ENCODE peak calls at places on chromosome 14, in eight cellular contexts. B is transverse colon, M is H1, H is HepG2, S is GM12878, Z is stomach, N is K562, W is sigmoid colon. C is an unnamed sample.

GRCh38 chr14:24673059-24673458 is 39.1 kb upstream of the GZMB start:
- DNase-seq in N (no peak), H (no peak), B (no peak), M (no peak), W (no peak), Z (no peak), S (no peak), C (no peak)

GRCh38 chr14:66395300-66395699 is 90.9 kb upstream of the CCDC196 start:
- DNase-seq in M (no peak), S (no peak), N (no peak), B (no peak), H (no peak), W (no peak), Z (no peak), C (no peak)

GRCh38 chr14:51652168-51653095 is 722 bp downstream of the FRMD6 start:
- DNase-seq in W (peak; percentile 76), Z (peak; percentile 38), B (peak; percentile 35), M (peak; percentile 83), H (no peak), S (no peak), N (no peak), C (no peak)

GRCh38 chr14:59482471-59483331 is 1.5 kb downstream of the L3HYPDH start:
- DNase-seq in H (peak; percentile 58), S (no peak), M (no peak), Z (no peak), N (peak; percentile 22), W (no peak), B (peak; percentile 20), C (no peak)

GRCh38 chr14:36647827-36648753 is 13.6 kb upstream of the PAX9 start:
- DNase-seq in M (peak; percentile 80), B (no peak), Z (no peak), N (peak; percentile 48), W (no peak), S (no peak), H (peak; percentile 61), C (peak; percentile 88)

GRCh38 chr14:54169254-54169924 is 212.8 kb upstream of the BMP4 start:
- DNase-seq in B (no peak), S (no peak), W (no peak), N (no peak), H (no peak), M (no peak), Z (no peak), C (no peak)

GRCh38 chr14:71472281-71472960 is 459.8 kb upstream of the RGS6 start:
- DNase-seq in S (no peak), Z (no peak), W (no peak), N (no peak), M (no peak), B (no peak), H (no peak), C (no peak)

GRCh38 chr14:64410084-64410774 is 22.1 kb downstream of the MTHFD1 start:
- DNase-seq in M (no peak), H (peak; percentile 67), B (no peak), W (no peak), N (no peak), S (no peak), Z (no peak), C (no peak)

GRCh38 chr14:58082491-58083098 is 69.4 kb downstream of the ARMH4 start:
- DNase-seq in M (no peak), H (no peak), N (peak; percentile 18), W (no peak), S (no peak), Z (no peak), B (no peak), C (no peak)

GRCh38 chr14:55180006-55180405 is 11.4 kb downstream of the DLGAP5 start:
- DNase-seq in Z (no peak), M (no peak), S (no peak), H (no peak), W (no peak), B (no peak), N (no peak), C (no peak)

GRCh38 chr14:96212140-96212539 is 7.5 kb downstream of the BDKRB2 start:
- DNase-seq in N (no peak), H (no peak), S (no peak), Z (no peak), M (no peak), B (no peak), W (no peak), C (no peak)

GRCh38 chr14:71142375-71143038 is 235.2 kb downstream of the PCNX1 start:
- DNase-seq in M (no peak), S (peak; percentile 63), B (no peak), W (no peak), Z (no peak), N (no peak), H (no peak), C (no peak)

GRCh38 chr14:99687284-99688209 is 3.4 kb downstream of the CYP46A1 start:
- DNase-seq in S (no peak), Z (no peak), H (peak; percentile 19), M (peak; percentile 93), W (peak; percentile 57), N (no peak), B (no peak), C (no peak)

GRCh38 chr14:85948163-85948562 is 418.2 kb downstream of the FLRT2 start:
- DNase-seq in N (no peak), Z (no peak), H (no peak), S (no peak), W (no peak), B (no peak), M (no peak), C (no peak)

GRCh38 chr14:84361476-84361875 is 1168.5 kb upstream of the FLRT2 start:
- DNase-seq in B (no peak), Z (no peak), M (no peak), S (no peak), H (no peak), W (no peak), N (no peak), C (no peak)

GRCh38 chr14:63542231-63542999 is 762 bp downstream of the PPP2R5E start:
- DNase-seq in N (peak; percentile 8), B (peak; percentile 36), H (no peak), Z (no peak), M (peak; percentile 61), S (no peak), W (no peak), C (no peak)

GRCh38 chr14:100900837-100901390 is 2.6 kb downstream of the RTL1 start:
- DNase-seq in W (peak; percentile 66), B (peak; percentile 50), N (peak; percentile 69), Z (no peak), H (peak; percentile 72), M (peak; percentile 87), S (no peak), C (peak; percentile 79)

GRCh38 chr14:32986791-32987545 is 48.3 kb downstream of the NPAS3 start:
- DNase-seq in S (no peak), W (no peak), M (no peak), Z (no peak), B (no peak), H (no peak), N (no peak), C (no peak)

GRCh38 chr14:61578745-61579144 is 116.6 kb upstream of the HIF1A start:
- DNase-seq in Z (no peak), H (no peak), B (no peak), S (no peak), N (no peak), W (no peak), M (no peak), C (no peak)
- TF ChIP-seq EP300 in Z (no peak), H (no peak), B (no peak), S (no peak), N (no peak), W (no peak), M (no peak), C (no peak)

GRCh38 chr14:94395900-94396574 is 7.6 kb upstream of the SERPINA1 start:
- DNase-seq in M (no peak), Z (peak; percentile 62), B (no peak), S (no peak), N (no peak), W (no peak), H (peak; percentile 99), C (no peak)

GRCh38 chr14:94394025-94394493 is 5.7 kb upstream of the SERPINA1 start:
- DNase-seq in S (no peak), B (no peak), H (peak; percentile 76), M (no peak), N (no peak), W (no peak), Z (no peak), C (no peak)

GRCh38 chr14:94395306-94395899 is 7.0 kb upstream of the SERPINA1 start:
- DNase-seq in W (no peak), S (no peak), H (no peak), Z (no peak), B (no peak), N (no peak), M (no peak), C (no peak)

GRCh38 chr14:94393474-94393873 is 5.1 kb upstream of the SERPINA1 start:
- DNase-seq in H (no peak), S (no peak), B (no peak), W (no peak), N (no peak), M (no peak), Z (no peak), C (no peak)

GRCh38 chr14:94394594-94395305 is 6.3 kb upstream of the SERPINA1 start:
- DNase-seq in B (peak; percentile 33), W (peak; percentile 74), N (no peak), M (no peak), Z (no peak), S (no peak), H (peak; percentile 74), C (no peak)
- TF ChIP-seq POLR2AphosphoS5 in B (no peak), W (no peak), N (no peak), M (no peak), Z (no peak), S (no peak), H (peak; percentile 32), C (peak; percentile 12)

GRCh38 chr14:75430106-75430505 is 2.3 kb downstream of the JDP2 start:
- DNase-seq in N (no peak), B (no peak), Z (no peak), M (no peak), H (no peak), W (peak; percentile 88), S (no peak), C (no peak)
- TF ChIP-seq EP300 in N (no peak), B (no peak), Z (no peak), M (no peak), H (no peak), W (no peak), S (no peak), C (no peak)

GRCh38 chr14:91195881-91196280 is 48.6 kb downstream of the GPR68 start:
- DNase-seq in W (no peak), N (no peak), S (no peak), H (no peak), Z (no peak), M (no peak), B (no peak), C (no peak)

GRCh38 chr14:91193069-91193468 is 51.4 kb downstream of the GPR68 start:
- DNase-seq in W (no peak), Z (no peak), S (no peak), N (no peak), M (no peak), H (no peak), B (no peak), C (no peak)

GRCh38 chr14:91187271-91187670 is 57.2 kb downstream of the GPR68 start:
- DNase-seq in Z (no peak), N (no peak), W (no peak), S (no peak), B (no peak), H (no peak), M (no peak), C (no peak)

GRCh38 chr14:91186515-91187066 is 57.9 kb downstream of the GPR68 start:
- DNase-seq in M (no peak), W (no peak), N (no peak), Z (no peak), B (no peak), H (no peak), S (no peak), C (no peak)

GRCh38 chr14:91190853-91191252 is 53.7 kb downstream of the GPR68 start:
- DNase-seq in S (no peak), Z (no peak), W (no peak), H (no peak), M (no peak), B (no peak), N (no peak), C (no peak)
- TF ChIP-seq POLR2AphosphoS5 in S (no peak), Z (no peak), W (no peak), H (no peak), M (no peak), B (no peak), N (no peak), C (no peak)